ENCODE peak calls at places on chromosomes 3 and 15, in nine cellular contexts. U is NCI-H748 treated with DMSO at 0.1 percent for 48 hours; Y is stimulated activated CD4-positive, alpha-beta T cell treated with anti-CD3 and anti-CD28 coated beads, Interleukin-2, amount 100 ng/mL, for 48 hours; G is HCT116; H is DMS53; S is kidney tubule cell; N is PC-3; E is AG20443; Q is CD4-positive, alpha-beta T cell. K is an unnamed sample.
A peak's percentile ranks its signal among the peaks of the same experiment; 100 is the strongest.

GRCh38 chr15:89150762-89151305 is 62.6 kb downstream of the ABHD2 start:
- DNase-seq in U (no peak), Y (no peak), G (no peak), H (peak; percentile 94), S (no peak), N (no peak), E (no peak), Q (no peak), K (no peak)

GRCh38 chr3:129794319-129795201 is 99.0 kb downstream of the TMCC1 start:
- DNase-seq in U (peak; percentile 65), Y (no peak), G (peak; percentile 88), H (no peak), S (peak; percentile 99), N (peak; percentile 92), E (peak; percentile 43), Q (no peak), K (no peak)

GRCh38 chr15:89472785-89473256 is 23.6 kb downstream of the RHCG start:
- DNase-seq in U (peak; percentile 4), Y (peak; percentile 41), G (peak; percentile 48), H (peak; percentile 70), S (peak; percentile 64), N (peak; percentile 75), E (peak; percentile 84), Q (no peak), K (no peak)

GRCh38 chr3:134797080-134797801 is 2.2 kb downstream of the EPHB1 start:
- DNase-seq in U (no peak), Y (no peak), G (no peak), H (no peak), S (no peak), N (no peak), E (no peak), Q (no peak), K (no peak)

GRCh38 chr3:98956008-98956407 is 54.5 kb upstream of the DCBLD2 start:
- DNase-seq in U (no peak), Y (no peak), G (no peak), H (no peak), S (no peak), N (no peak), E (no peak), Q (no peak), K (no peak)

GRCh38 chr3:9807981-9808344 is 2.1 kb upstream of the TTLL3 start:
- DNase-seq in U (no peak), Y (no peak), G (no peak), H (no peak), S (no peak), N (no peak), E (no peak), Q (no peak), K (no peak)

GRCh38 chr15:80234883-80235282 is 17.1 kb downstream of the CTXND1 start:
- DNase-seq in U (no peak), Y (peak; percentile 51), G (peak; percentile 40), H (peak; percentile 49), S (peak; percentile 37), N (peak; percentile 48), E (peak; percentile 63), Q (peak; percentile 25), K (peak; percentile 20)

GRCh38 chr15:49223536-49224274 is 53.7 kb downstream of the GALK2 start:
- DNase-seq in U (no peak), Y (no peak), G (no peak), H (peak; percentile 3), S (no peak), N (no peak), E (no peak), Q (no peak), K (no peak)

GRCh38 chr3:44418549-44418948 is 58.9 kb downstream of the ZNF445 start:
- DNase-seq in U (no peak), Y (no peak), G (peak; percentile 4), H (no peak), S (no peak), N (peak; percentile 10), E (no peak), Q (no peak), K (no peak)

GRCh38 chr15:29086001-29086400 is 183.6 kb downstream of the NSMCE3 start:
- DNase-seq in U (no peak), Y (no peak), G (no peak), H (no peak), S (no peak), N (no peak), E (no peak), Q (no peak), K (no peak)

GRCh38 chr3:27454914-27455313 is 29.3 kb downstream of the SLC4A7 start:
- DNase-seq in U (no peak), Y (no peak), G (no peak), H (no peak), S (no peak), N (no peak), E (peak; percentile 8), Q (no peak), K (no peak)

GRCh38 chr3:65436580-65436979 is 602.1 kb downstream of the MAGI1 start:
- DNase-seq in U (peak; percentile 5), Y (no peak), G (no peak), H (peak; percentile 37), S (peak; percentile 50), N (peak; percentile 11), E (no peak), Q (no peak), K (no peak)

GRCh38 chr15:87944051-87944450 is 312.5 kb downstream of the NTRK3 start:
- DNase-seq in U (no peak), Y (no peak), G (no peak), H (no peak), S (no peak), N (no peak), E (no peak), Q (no peak), K (no peak)

GRCh38 chr15:44490628-44491027 is 46.3 kb upstream of the EIF3J start:
- DNase-seq in U (no peak), Y (no peak), G (no peak), H (no peak), S (peak; percentile 82), N (peak; percentile 70), E (no peak), Q (no peak), K (no peak)

GRCh38 chr3:65880350-65880749 is 158.4 kb downstream of the MAGI1 start:
- DNase-seq in U (no peak), Y (no peak), G (no peak), H (no peak), S (no peak), N (no peak), E (no peak), Q (no peak), K (no peak)

GRCh38 chr15:90086868-90087268 is 15.4 kb downstream of the IDH2 start:
- DNase-seq in U (no peak), Y (no peak), G (no peak), H (peak; percentile 56), S (peak; percentile 53), N (peak; percentile 68), E (peak; percentile 63), Q (peak; percentile 47), K (peak; percentile 36)

GRCh38 chr3:54202029-54202428 is 79.7 kb downstream of the CACNA2D3 start:
- DNase-seq in U (no peak), Y (no peak), G (no peak), H (no peak), S (no peak), N (no peak), E (no peak), Q (no peak), K (no peak)

GRCh38 chr3:126661965-126662364 is 7.0 kb upstream of the TXNRD3 start:
- DNase-seq in U (no peak), Y (no peak), G (no peak), H (no peak), S (no peak), N (no peak), E (no peak), Q (no peak), K (no peak)

GRCh38 chr15:59376735-59377134 is 4.1 kb upstream of the MYO1E start:
- DNase-seq in U (no peak), Y (no peak), G (no peak), H (peak; percentile 13), S (peak; percentile 36), N (peak; percentile 56), E (no peak), Q (no peak), K (no peak)

GRCh38 chr15:76059320-76060097 is at the start of gene TMEM266:
- DNase-seq in U (peak; percentile 16), Y (no peak), G (no peak), H (peak; percentile 77), S (peak; percentile 49), N (peak; percentile 55), E (peak; percentile 83), Q (peak; percentile 2), K (peak; percentile 1)

GRCh38 chr3:126270145-126270811 is 86.9 kb downstream of the KLF15 start:
- DNase-seq in U (no peak), Y (no peak), G (no peak), H (peak; percentile 66), S (peak; percentile 28), N (no peak), E (peak; percentile 17), Q (no peak), K (no peak)

GRCh38 chr15:40796041-40796440 is 10.8 kb upstream of the ZFYVE19 start:
- DNase-seq in U (no peak), Y (no peak), G (no peak), H (no peak), S (no peak), N (no peak), E (no peak), Q (no peak), K (no peak)

GRCh38 chr3:22886394-22886793 is 316.7 kb upstream of the UBE2E2 start:
- DNase-seq in U (no peak), Y (no peak), G (no peak), H (no peak), S (no peak), N (no peak), E (no peak), Q (no peak), K (no peak)

GRCh38 chr3:123229145-123229544 is 27.4 kb downstream of the SEC22A start:
- DNase-seq in U (no peak), Y (no peak), G (no peak), H (no peak), S (no peak), N (no peak), E (no peak), Q (no peak), K (no peak)

GRCh38 chr3:134332344-134332743 is 41.9 kb downstream of the AMOTL2 start:
- DNase-seq in U (no peak), Y (no peak), G (no peak), H (no peak), S (no peak), N (peak; percentile 36), E (no peak), Q (no peak), K (no peak)

GRCh38 chr15:91896656-91897055 is 43.1 kb downstream of the SLCO3A1 start:
- DNase-seq in U (no peak), Y (no peak), G (no peak), H (no peak), S (no peak), N (no peak), E (no peak), Q (no peak), K (no peak)

GRCh38 chr3:146184616-146185015 is 23.6 kb upstream of the PLOD2 start:
- DNase-seq in U (no peak), Y (no peak), G (peak; percentile 45), H (peak; percentile 45), S (peak; percentile 85), N (peak; percentile 94), E (no peak), Q (no peak), K (no peak)

GRCh38 chr3:196179380-196180308 is 31.6 kb downstream of the ZDHHC19 start:
- DNase-seq in U (no peak), Y (peak; percentile 66), G (no peak), H (peak; percentile 52), S (peak; percentile 62), N (peak; percentile 73), E (peak; percentile 66), Q (peak; percentile 70), K (peak; percentile 62)

GRCh38 chr3:176927985-176928931 is 269.0 kb downstream of the TBL1XR1 start:
- DNase-seq in U (no peak), Y (no peak), G (no peak), H (no peak), S (no peak), N (no peak), E (no peak), Q (no peak), K (no peak)

GRCh38 chr3:126357299-126358037 is at the start of gene KLF15:
- DNase-seq in U (peak; percentile 25), Y (peak; percentile 70), G (peak; percentile 43), H (peak; percentile 94), S (peak; percentile 73), N (peak; percentile 63), E (peak; percentile 98), Q (peak; percentile 61), K (peak; percentile 63)

GRCh38 chr15:58441376-58442070 is 9.7 kb downstream of the LIPC start:
- DNase-seq in U (no peak), Y (no peak), G (no peak), H (no peak), S (peak; percentile 71), N (peak; percentile 71), E (peak; percentile 80), Q (no peak), K (no peak)